ENCODE peak calls at places on chromosome 1, in nine cellular contexts. I, L, Z, H, R, E, F, T and A are unnamed samples.
A peak's percentile ranks its signal among the peaks of the same experiment; 100 is the strongest.

GRCh38 chr1:54227836-54228435 is 28.0 kb downstream of the MRPL37 start:
- DNase-seq in T (no peak), L (no peak), I (no peak), H (peak; percentile 10), F (no peak), E (no peak), R (no peak), Z (no peak), A (no peak)

GRCh38 chr1:224430511-224431113 is 4.0 kb downstream of the WDR26 start:
- DNase-seq in E (no peak), Z (peak; percentile 76), H (no peak), T (no peak), R (no peak), L (peak; percentile 75), I (peak; percentile 16), F (no peak), A (peak; percentile 73)

GRCh38 chr1:200526709-200527612 is 93.6 kb downstream of the KIF14 start:
- DNase-seq in H (no peak), F (no peak), E (no peak), R (peak; percentile 41), I (no peak), Z (peak; percentile 41), T (no peak), L (no peak), A (no peak)

GRCh38 chr1:21280011-21280471 is 10.2 kb downstream of the ECE1 start:
- DNase-seq in F (no peak), L (peak; percentile 81), T (no peak), E (peak; percentile 57), I (no peak), Z (no peak), R (no peak), H (no peak), A (no peak)

GRCh38 chr1:236067854-236068454 is 3.1 kb upstream of the NID1 start:
- DNase-seq in L (peak; percentile 76), T (no peak), Z (peak; percentile 79), H (no peak), I (no peak), R (no peak), E (no peak), F (no peak), A (peak; percentile 32)

GRCh38 chr1:14321413-14321812 is 277.1 kb upstream of the KAZN start:
- DNase-seq in H (no peak), L (no peak), T (no peak), Z (no peak), E (no peak), F (no peak), R (no peak), I (no peak), A (no peak)

GRCh38 chr1:36913523-36914060 is 120.7 kb downstream of the GRIK3 start:
- DNase-seq in I (no peak), R (peak; percentile 66), L (no peak), Z (no peak), H (no peak), F (no peak), E (no peak), T (no peak), A (no peak)

GRCh38 chr1:32920833-32921232 is 19.6 kb upstream of the TMEM54 start:
- DNase-seq in R (no peak), T (no peak), Z (no peak), I (no peak), E (no peak), L (no peak), H (no peak), F (no peak), A (no peak)

GRCh38 chr1:31583082-31583994 is 7.0 kb downstream of the TINAGL1 start:
- DNase-seq in L (no peak), E (no peak), T (no peak), I (no peak), R (no peak), H (no peak), F (no peak), Z (no peak), A (no peak)

GRCh38 chr1:184643661-184644060 is 111.0 kb downstream of the EDEM3 start:
- DNase-seq in F (no peak), I (no peak), Z (no peak), T (no peak), E (no peak), L (no peak), H (no peak), R (no peak), A (no peak)

GRCh38 chr1:38563985-38564735 is 295.4 kb downstream of the RRAGC start:
- DNase-seq in L (no peak), Z (no peak), E (no peak), R (no peak), F (no peak), T (no peak), I (no peak), H (no peak), A (no peak)

GRCh38 chr1:228446849-228447248 is 30.2 kb upstream of the TRIM17 start:
- DNase-seq in L (no peak), E (no peak), Z (no peak), T (no peak), F (no peak), R (no peak), I (no peak), H (no peak), A (no peak)

GRCh38 chr1:95956215-95956614 is 722.2 kb downstream of the RWDD3 start:
- DNase-seq in F (no peak), H (no peak), Z (no peak), E (no peak), R (no peak), L (no peak), T (no peak), I (no peak), A (no peak)

GRCh38 chr1:226754797-226755533 is 15.9 kb upstream of the ITPKB start:
- DNase-seq in Z (no peak), T (no peak), F (no peak), R (no peak), L (no peak), H (no peak), E (no peak), I (no peak), A (no peak)

GRCh38 chr1:211947396-211948295 is 87.7 kb downstream of the INTS7 start:
- DNase-seq in F (no peak), R (peak; percentile 82), I (no peak), T (no peak), E (no peak), L (no peak), H (no peak), Z (no peak), A (no peak)

GRCh38 chr1:20469406-20470076 is 16.5 kb downstream of the CAMK2N1 start:
- DNase-seq in E (no peak), F (no peak), Z (no peak), I (no peak), R (no peak), T (no peak), L (peak; percentile 7), H (no peak), A (no peak)

GRCh38 chr1:44926311-44926781 is 60.0 kb downstream of the EIF2B3 start:
- DNase-seq in I (no peak), T (no peak), E (no peak), Z (peak; percentile 66), F (no peak), R (no peak), L (no peak), H (no peak), A (no peak)

GRCh38 chr1:156126043-156126700 is 11.7 kb downstream of the LMNA start:
- DNase-seq in H (peak; percentile 81), Z (peak; percentile 96), T (no peak), E (peak; percentile 92), I (peak; percentile 39), F (peak; percentile 91), R (peak; percentile 44), L (peak; percentile 97), A (peak; percentile 88)

GRCh38 chr1:200625381-200625824 is 4.9 kb upstream of the KIF14 start:
- DNase-seq in H (no peak), L (no peak), F (no peak), E (no peak), Z (peak; percentile 56), T (no peak), I (no peak), R (no peak), A (peak; percentile 59)

GRCh38 chr1:37307907-37308570 is 166.3 kb upstream of the ZC3H12A start:
- DNase-seq in L (no peak), T (no peak), E (no peak), R (no peak), I (no peak), Z (no peak), F (no peak), H (no peak), A (no peak)

GRCh38 chr1:245516178-245516829 is 361.5 kb downstream of the KIF26B start:
- DNase-seq in H (no peak), F (no peak), I (no peak), E (no peak), T (no peak), L (peak; percentile 12), Z (peak; percentile 67), R (peak; percentile 7), A (no peak)